ENCODE peak calls at places on chromosome 21, in four cellular contexts. C is H1, P is mesendoderm, U is IMR-90. L is an unnamed sample.

GRCh38 chr21:27154451-27155129 is 187.7 kb upstream of the ADAMTS5 start:
- DNase-seq in C (no peak), P (no peak), U (peak; percentile 12), L (no peak)

GRCh38 chr21:27425172-27425571 is 458.3 kb upstream of the ADAMTS5 start:
- DNase-seq in C (no peak), P (peak; percentile 81), U (no peak), L (no peak)

GRCh38 chr21:21921410-21922232 is 923.4 kb downstream of the NCAM2 start:
- DNase-seq in C (no peak), P (peak; percentile 51), U (peak; percentile 11), L (no peak)

GRCh38 chr21:26557106-26557505 is 16.0 kb downstream of the CYYR1 start:
- DNase-seq in C (no peak), P (no peak), U (no peak), L (no peak)

GRCh38 chr21:42593815-42594157 is 59.6 kb upstream of the PDE9A start:
- DNase-seq in C (no peak), P (no peak), U (no peak), L (no peak)

GRCh38 chr21:43922949-43923348 is 57.9 kb downstream of the AGPAT3 start:
- DNase-seq in C (no peak), P (no peak), U (no peak), L (no peak)

GRCh38 chr21:43691086-43691795 is 27.7 kb upstream of the PDXK start:
- DNase-seq in C (no peak), P (no peak), U (no peak), L (no peak)

GRCh38 chr21:32094792-32095191 is 184.1 kb downstream of the MIS18A start:
- DNase-seq in C (no peak), P (peak; percentile 72), U (peak; percentile 46), L (no peak)

GRCh38 chr21:43308511-43309283 is 118.2 kb downstream of the SIK1 start:
- DNase-seq in C (no peak), P (no peak), U (no peak), L (no peak)

GRCh38 chr21:16570856-16571255 is 841.1 kb downstream of the USP25 start:
- DNase-seq in C (no peak), P (no peak), U (no peak), L (no peak)

GRCh38 chr21:35256468-35256988 is 207.4 kb upstream of the RUNX1 start:
- DNase-seq in C (no peak), P (peak; percentile 67), U (peak; percentile 100), L (peak; percentile 17)

GRCh38 chr21:29007801-29008200 is 11.3 kb downstream of the RWDD2B start:
- DNase-seq in C (no peak), P (peak; percentile 52), U (peak; percentile 33), L (no peak)

GRCh38 chr21:31880816-31881215 is 8.0 kb downstream of the HUNK start:
- DNase-seq in C (no peak), P (no peak), U (no peak), L (no peak)

GRCh38 chr21:31875424-31876097 is 2.7 kb downstream of the HUNK start:
- DNase-seq in C (no peak), P (no peak), U (peak; percentile 52), L (no peak)

GRCh38 chr21:25772680-25773079 is 37.9 kb downstream of the GABPA start:
- DNase-seq in C (no peak), P (no peak), U (no peak), L (no peak)

GRCh38 chr21:32240708-32241433 is 38.0 kb downstream of the MIS18A start:
- DNase-seq in C (no peak), P (no peak), U (peak; percentile 54), L (no peak)

GRCh38 chr21:19048088-19048672 is 644.6 kb upstream of the TMPRSS15 start:
- DNase-seq in C (no peak), P (no peak), U (no peak), L (no peak)

GRCh38 chr21:44418108-44418875 is 37.0 kb upstream of the LRRC3 start:
- DNase-seq in C (no peak), P (no peak), U (no peak), L (no peak)

GRCh38 chr21:42496839-42497202 is 797 bp upstream of the RSPH1 start:
- DNase-seq in C (no peak), P (no peak), U (no peak), L (no peak)

GRCh38 chr21:43191521-43191920 is 22.7 kb downstream of the CRYAA start:
- DNase-seq in C (no peak), P (no peak), U (no peak), L (no peak)

GRCh38 chr21:14877581-14878228 is 187.1 kb downstream of the NRIP1 start:
- DNase-seq in C (no peak), P (no peak), U (peak; percentile 49), L (no peak)

GRCh38 chr21:27581168-27581567 is 614.3 kb upstream of the ADAMTS5 start:
- DNase-seq in C (no peak), P (no peak), U (peak; percentile 63), L (no peak)

GRCh38 chr21:21200103-21200938 is 202.1 kb downstream of the NCAM2 start:
- DNase-seq in C (no peak), P (peak; percentile 68), U (peak; percentile 99), L (no peak)

DNA sequence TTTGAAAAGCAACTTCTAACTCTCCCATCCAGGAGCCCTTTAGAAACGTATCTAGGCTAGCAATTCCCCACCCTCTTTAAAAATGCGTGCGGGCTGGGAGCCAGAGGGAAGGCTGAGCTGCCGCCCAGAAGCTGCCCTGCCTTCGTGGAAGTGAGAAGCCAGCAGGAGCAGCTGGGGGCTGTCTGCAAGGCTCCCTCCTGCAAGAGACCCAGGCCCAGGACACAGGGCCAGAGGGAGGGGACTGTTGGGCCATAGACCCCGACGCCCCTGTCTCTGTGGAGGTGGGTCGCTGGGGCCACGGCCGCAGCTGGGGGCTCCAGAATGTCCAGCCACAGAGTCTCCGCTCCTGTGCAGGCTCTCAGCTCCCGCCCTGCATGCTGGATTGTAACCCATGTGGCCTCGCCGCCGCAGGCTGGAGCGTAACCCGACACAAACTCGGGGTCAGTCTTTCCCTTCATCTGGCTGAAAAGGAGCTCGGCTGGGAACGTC is 31.0 kb upstream of the COL6A2 start:
- DNase-seq in C (no peak), P (no peak), U (peak; percentile 56), L (no peak)
- H3K4ac ChIP-seq in C (no peak overlapping the region), P (no peak overlapping the region), U (peak overlapping the region; percentile 95), L (no peak overlapping the region)

GRCh38 chr21:38820471-38821239 is 14.9 kb downstream of the ETS2 start:
- DNase-seq in C (no peak), P (no peak), U (no peak), L (no peak)
- H2BK5ac ChIP-seq in C (no peak overlapping the region), P (no peak overlapping the region), U (peak overlapping the region; percentile 54), L (no peak overlapping the region)

DNA sequence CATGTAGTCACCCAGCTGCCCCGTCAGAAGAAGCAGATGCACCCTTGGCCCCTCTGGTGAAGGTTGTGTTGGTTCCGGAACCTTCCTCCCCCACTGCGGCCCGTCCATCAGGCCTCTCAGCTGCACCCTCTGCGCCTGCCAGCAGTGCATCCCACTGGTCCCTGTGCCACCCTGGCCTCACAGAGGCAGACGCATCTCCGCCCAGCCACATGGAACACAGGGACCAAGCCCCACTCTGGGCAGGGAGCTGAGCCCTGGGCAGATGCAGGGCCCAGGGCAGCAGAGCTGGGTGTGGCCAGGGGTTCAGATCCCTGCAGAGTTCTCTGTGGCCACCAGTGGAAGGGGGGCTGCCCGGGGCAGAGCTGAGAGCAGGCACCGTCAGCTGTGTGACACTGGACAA is 50.6 kb downstream of the SLC19A1 start:
- DNase-seq in C (no peak), P (no peak), U (no peak), L (no peak)
- H3K4ac ChIP-seq in C (no peak overlapping the region), P (no peak overlapping the region), U (no peak overlapping the region), L (no peak overlapping the region)

GRCh38 chr21:33325222-33326067 is 675 bp downstream of the IFNAR1 start:
- DNase-seq in C (no peak), P (peak; percentile 28), U (peak; percentile 75), L (peak; percentile 5)

GRCh38 chr21:33327792-33328433 is 3.1 kb downstream of the IFNAR1 start:
- DNase-seq in C (no peak), P (no peak), U (no peak), L (no peak)

GRCh38 chr21:33327326-33327725 is 2.6 kb downstream of the IFNAR1 start:
- DNase-seq in C (no peak), P (no peak), U (no peak), L (no peak)

GRCh38 chr21:33324311-33325221 is at the start of gene IFNAR1:
- DNase-seq in C (peak; percentile 91), P (peak; percentile 98), U (peak; percentile 98), L (peak; percentile 97)
- H2BK5ac ChIP-seq in C (peak within 1 kb of the TSS; percentile 94), P (peak within 1 kb of the TSS; percentile 76), U (peak within 1 kb of the TSS; percentile 92), L (peak within 1 kb of the TSS; percentile 98)

GRCh38 chr21:46411236-46411635 is 47.5 kb upstream of the DIP2A start:
- DNase-seq in C (no peak), P (no peak), U (no peak), L (no peak)
- H3K4ac ChIP-seq in C (no peak overlapping the region), P (no peak overlapping the region), U (no peak overlapping the region), L (no peak overlapping the region)

DNA sequence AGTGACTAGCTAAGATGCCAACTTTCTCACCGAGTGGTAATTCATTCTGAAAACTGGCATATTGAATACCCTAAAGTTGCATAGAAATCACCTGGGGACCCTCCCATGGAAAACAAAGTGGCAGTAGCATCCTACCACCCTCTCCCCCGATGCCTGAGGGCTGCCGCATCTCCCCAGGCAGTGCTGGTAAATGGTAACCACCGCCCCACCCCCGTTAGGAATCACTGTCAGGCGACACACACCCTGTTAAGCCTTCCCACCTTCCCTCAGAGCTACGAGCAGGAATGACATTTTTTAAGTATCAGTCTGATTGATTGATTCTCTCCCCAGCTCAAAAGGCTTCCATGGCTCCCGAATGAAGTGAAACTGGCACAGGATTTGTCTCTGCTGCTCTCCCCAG is 28.3 kb downstream of the TMPRSS2 start:
- DNase-seq in C (no peak), P (no peak), U (no peak), L (no peak)
- H2BK5ac ChIP-seq in C (peak overlapping the region; percentile 5), P (no peak overlapping the region), U (no peak overlapping the region), L (no peak overlapping the region)

GRCh38 chr21:33659550-33659949 is 17.2 kb downstream of the ITSN1 start:
- DNase-seq in C (no peak), P (no peak), U (no peak), L (no peak)

GRCh38 chr21:33661146-33661545 is 18.8 kb downstream of the ITSN1 start:
- DNase-seq in C (no peak), P (no peak), U (peak; percentile 23), L (no peak)

GRCh38 chr21:33660406-33660805 is 18.1 kb downstream of the ITSN1 start:
- DNase-seq in C (no peak), P (no peak), U (no peak), L (no peak)

GRCh38 chr21:33657124-33657842 is 15.0 kb downstream of the ITSN1 start:
- DNase-seq in C (no peak), P (no peak), U (peak; percentile 34), L (no peak)

DNA sequence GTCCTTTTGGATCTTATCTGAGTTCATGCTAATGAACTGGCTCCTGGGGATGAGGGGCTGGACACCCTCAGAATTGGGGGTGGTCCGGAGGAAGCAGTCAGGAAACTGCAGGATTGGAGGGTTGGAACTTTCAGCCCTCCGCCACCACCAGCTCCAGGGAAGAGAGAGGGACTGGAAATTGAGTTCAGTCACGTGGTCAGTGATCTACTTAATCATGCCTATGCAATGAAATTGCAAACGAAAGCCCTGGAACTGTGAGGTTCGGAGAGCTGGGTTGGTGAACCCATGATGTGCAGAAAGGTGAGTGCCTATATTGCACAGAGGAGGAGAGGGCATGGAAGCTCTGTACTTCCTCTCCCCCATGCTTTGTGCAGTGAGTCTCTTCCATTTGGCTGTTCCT is 16.6 kb downstream of the ITSN1 start:
- DNase-seq in C (no peak), P (peak; percentile 41), U (no peak), L (no peak)
- H3K4ac ChIP-seq in C (no peak overlapping the region), P (no peak overlapping the region), U (no peak overlapping the region), L (no peak overlapping the region)